ENCODE peak calls at places on chromosomes 3 and 15, in seven cellular contexts. R, D, W, U, H, S and B are unnamed samples.
A peak's percentile ranks its signal among the peaks of the same experiment; 100 is the strongest.

GRCh38 chr3:187726564-187726963 is 18.7 kb downstream of the BCL6 start:
- DNase-seq in U (no peak), D (no peak), W (no peak), S (no peak), R (no peak), H (no peak), B (no peak)

GRCh38 chr3:102105113-102105642 is 255.9 kb downstream of the NFKBIZ start:
- DNase-seq in W (no peak), S (no peak), H (no peak), R (no peak), U (no peak), D (no peak), B (no peak)

GRCh38 chr15:33354411-33354810 is 43.6 kb downstream of the RYR3 start:
- DNase-seq in H (no peak), U (no peak), W (no peak), R (no peak), D (no peak), S (no peak), B (no peak)

GRCh38 chr3:22922317-22922716 is 280.8 kb upstream of the UBE2E2 start:
- DNase-seq in S (no peak), H (no peak), D (no peak), U (no peak), W (no peak), R (peak; percentile 27), B (no peak)

GRCh38 chr3:52313774-52314188 is 2.3 kb upstream of the DNAH1 start:
- DNase-seq in H (no peak), D (no peak), S (no peak), U (peak; percentile 74), W (peak; percentile 57), R (peak; percentile 30), B (no peak)

GRCh38 chr15:58420579-58421043 is 11.2 kb upstream of the LIPC start:
- DNase-seq in W (no peak), D (no peak), H (no peak), S (no peak), R (no peak), U (no peak), B (no peak)

GRCh38 chr15:55710286-55710685 is 32.7 kb downstream of the PRTG start:
- DNase-seq in S (no peak), W (no peak), H (no peak), D (no peak), R (no peak), U (no peak), B (no peak)

GRCh38 chr3:120743556-120744195 is 1.1 kb downstream of the GTF2E1 start:
- DNase-seq in W (peak; percentile 52), U (no peak), S (no peak), D (no peak), R (peak; percentile 22), H (no peak), B (no peak)

GRCh38 chr3:66261318-66261717 is 40.5 kb downstream of the SLC25A26 start:
- DNase-seq in H (no peak), W (peak; percentile 57), R (peak; percentile 33), D (no peak), U (no peak), S (no peak), B (no peak)

GRCh38 chr3:181276358-181276896 is 286.9 kb upstream of the DNAJC19 start:
- DNase-seq in W (no peak), D (no peak), S (no peak), U (no peak), H (no peak), R (no peak), B (no peak)

DNA sequence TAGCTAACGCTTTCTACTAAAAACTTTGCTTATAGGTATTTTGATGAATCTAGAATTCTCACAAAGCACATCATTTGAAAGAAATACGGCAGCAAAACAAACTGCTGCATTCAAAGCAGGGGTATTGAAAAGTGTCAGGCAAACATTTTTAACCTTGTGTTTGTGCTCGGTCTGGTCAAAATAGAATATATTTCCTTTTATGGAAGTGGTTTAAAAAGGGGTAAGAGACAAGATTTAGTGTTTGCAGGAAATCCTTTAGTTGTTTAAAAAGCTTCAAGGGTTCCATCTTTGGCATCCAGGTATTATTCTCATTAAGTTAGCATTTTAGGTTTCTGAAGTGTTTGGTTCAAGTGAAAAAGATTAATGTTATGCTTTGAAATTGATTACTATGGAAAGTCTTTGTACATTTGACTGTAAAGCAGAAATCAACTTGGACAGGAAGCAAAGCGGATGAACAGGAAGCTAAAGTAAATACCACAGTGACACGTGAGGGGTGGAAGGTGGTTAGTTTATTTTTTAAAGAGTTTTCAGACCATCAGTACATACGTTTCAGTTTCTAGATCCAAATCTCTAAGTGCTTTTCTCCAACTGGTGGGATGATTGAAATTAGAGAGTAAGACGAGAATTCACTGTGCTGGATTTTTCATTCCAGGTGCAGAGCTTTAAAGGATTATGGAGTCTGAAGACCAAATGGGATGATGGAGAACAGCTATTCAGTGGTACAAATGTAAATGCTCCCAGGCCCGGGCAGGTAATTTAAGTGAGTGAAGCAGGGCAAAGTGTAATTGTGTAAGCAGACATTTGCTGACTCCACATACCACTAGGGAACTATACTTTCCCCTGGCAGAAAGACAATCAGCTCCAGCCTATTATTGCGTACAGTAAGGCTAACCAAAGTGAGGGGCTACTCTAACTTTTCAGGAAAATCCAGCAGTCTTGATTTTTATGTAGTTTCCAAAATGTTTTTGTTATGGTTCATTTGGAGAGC is 341.8 kb upstream of the TBL1XR1 start:
- DNase-seq in H (no peak), S (peak; percentile 16), D (no peak), U (no peak), R (no peak), W (no peak), B (no peak)
- H3K4me3 ChIP-seq in H (no peak overlapping the region), S (no peak overlapping the region), D (no peak overlapping the region), U (no peak overlapping the region), R (no peak overlapping the region), W (no peak overlapping the region), B (no peak overlapping the region)

GRCh38 chr3:905217-905616 is 187.6 kb upstream of the CNTN6 start:
- DNase-seq in H (no peak), S (no peak), U (no peak), R (no peak), D (no peak), W (no peak), B (no peak)
- H3K4me3 ChIP-seq in H (no peak overlapping the region), S (no peak overlapping the region), U (no peak overlapping the region), R (no peak overlapping the region), D (no peak overlapping the region), W (no peak overlapping the region), B (no peak overlapping the region)

GRCh38 chr15:65067334-65067644 is 502 bp downstream of the RASL12 start:
- DNase-seq in R (no peak), S (no peak), U (no peak), D (no peak), H (no peak), W (no peak), B (no peak)

GRCh38 chr15:65067645-65068416 is at the start of gene RASL12:
- DNase-seq in U (no peak), W (no peak), H (no peak), R (no peak), D (no peak), S (no peak), B (no peak)

GRCh38 chr15:65068436-65068835 is 645 bp upstream of the RASL12 start:
- DNase-seq in W (peak; percentile 39), R (no peak), U (peak; percentile 27), D (no peak), H (no peak), S (no peak), B (no peak)

GRCh38 chr15:65066635-65067333 is 1.0 kb downstream of the RASL12 start:
- DNase-seq in S (no peak), W (no peak), D (no peak), U (no peak), H (no peak), R (no peak), B (no peak)

GRCh38 chr15:65066001-65066634 is 1.7 kb downstream of the RASL12 start:
- DNase-seq in R (peak; percentile 36), U (no peak), W (no peak), H (no peak), D (no peak), S (no peak), B (no peak)
- H3K4me3 ChIP-seq in R (peak overlapping the region; percentile 13), U (peak overlapping the region; percentile 37), W (peak overlapping the region; percentile 84), H (peak overlapping the region; percentile 89), D (no peak overlapping the region), S (no peak overlapping the region), B (peak overlapping the region; percentile 43)

GRCh38 chr3:179068779-179069530 is 2.7 kb downstream of the ZMAT3 start:
- DNase-seq in U (no peak), S (no peak), W (peak; percentile 73), H (no peak), R (peak; percentile 39), D (no peak), B (no peak)
- H3K4me3 ChIP-seq in U (no peak overlapping the region), S (no peak overlapping the region), W (peak overlapping the region; percentile 95), H (peak overlapping the region; percentile 93), R (peak overlapping the region; percentile 96), D (no peak overlapping the region), B (no peak overlapping the region)

GRCh38 chr3:13419356-13420050 is 619 bp downstream of the NUP210 start:
- DNase-seq in S (no peak), W (peak; percentile 10), D (peak; percentile 57), H (no peak), R (no peak), U (peak; percentile 43), B (no peak)

GRCh38 chr3:13415236-13416001 is 4.7 kb downstream of the NUP210 start:
- DNase-seq in R (no peak), S (no peak), U (no peak), D (no peak), H (no peak), W (no peak), B (no peak)

GRCh38 chr3:13420051-13420816 is at the start of gene NUP210:
- DNase-seq in R (no peak), U (peak; percentile 58), S (peak; percentile 50), D (peak; percentile 69), W (no peak), H (no peak), B (no peak)

GRCh38 chr3:13414040-13414729 is 5.9 kb downstream of the NUP210 start:
- DNase-seq in W (no peak), S (no peak), H (no peak), U (peak; percentile 79), R (no peak), D (no peak), B (peak; percentile 53)

GRCh38 chr3:13416002-13416793 is 3.9 kb downstream of the NUP210 start:
- DNase-seq in R (no peak), D (no peak), W (no peak), U (no peak), H (no peak), S (no peak), B (no peak)
- H3K4me3 ChIP-seq in R (no peak overlapping the region), D (no peak overlapping the region), W (no peak overlapping the region), U (no peak overlapping the region), H (no peak overlapping the region), S (no peak overlapping the region), B (no peak overlapping the region)

GRCh38 chr15:51736069-51736468 is 1.4 kb downstream of the LYSMD2 start:
- DNase-seq in D (no peak), W (peak; percentile 58), U (no peak), H (no peak), S (no peak), R (no peak), B (no peak)
- H3K4me3 ChIP-seq in D (no peak overlapping the region), W (no peak overlapping the region), U (peak overlapping the region; percentile 82), H (peak overlapping the region; percentile 86), S (no peak overlapping the region), R (peak overlapping the region; percentile 65), B (no peak overlapping the region)

GRCh38 chr15:95148183-95148582 is 916.8 kb downstream of the MCTP2 start:
- DNase-seq in U (no peak), R (no peak), W (no peak), D (no peak), H (no peak), S (no peak), B (no peak)
- H3K4me3 ChIP-seq in U (no peak overlapping the region), R (no peak overlapping the region), W (no peak overlapping the region), D (no peak overlapping the region), H (no peak overlapping the region), S (no peak overlapping the region), B (no peak overlapping the region)